ENCODE peak calls at places on chromosomes 3 and 15, in five cellular contexts. O is upper lobe of left lung, X is fibroblast of pulmonary artery, W is uterus, Y is kidney epithelial cell. F is an unnamed sample.

GRCh38 chr3:66110840-66111239 is 72.1 kb upstream of the MAGI1 start:
- DNase-seq in O (no peak), X (peak; percentile 93), W (no peak), Y (no peak), F (no peak)

GRCh38 chr3:111936967-111937366 is 41.9 kb upstream of the ABHD10 start:
- DNase-seq in O (no peak), X (peak; percentile 24), W (no peak), Y (no peak), F (no peak)

GRCh38 chr15:57423599-57424140 is 47.4 kb downstream of the CGNL1 start:
- DNase-seq in O (no peak), X (no peak), W (no peak), Y (no peak), F (no peak)

GRCh38 chr15:101052031-101052620 is 133.0 kb downstream of the LRRK1 start:
- DNase-seq in O (no peak), X (no peak), W (no peak), Y (no peak), F (no peak)

GRCh38 chr3:11300970-11301369 is 28.8 kb downstream of the ATG7 start:
- DNase-seq in O (peak; percentile 40), X (no peak), W (no peak), Y (no peak), F (no peak)

GRCh38 chr3:128407986-128408692 is 58.6 kb downstream of the DNAJB8 start:
- DNase-seq in O (no peak), X (no peak), W (no peak), Y (no peak), F (no peak)

GRCh38 chr3:24069045-24069444 is 124.0 kb downstream of the NR1D2 start:
- DNase-seq in O (no peak), X (no peak), W (no peak), Y (no peak), F (no peak)

GRCh38 chr3:188861847-188862740 is 309.7 kb upstream of the TPRG1 start:
- DNase-seq in O (no peak), X (peak; percentile 51), W (no peak), Y (peak; percentile 26), F (no peak)

GRCh38 chr3:123325766-123326256 is 123.1 kb downstream of the ADCY5 start:
- DNase-seq in O (no peak), X (no peak), W (no peak), Y (no peak), F (no peak)

GRCh38 chr3:157501863-157502262 is 1.4 kb downstream of the VEPH1 start:
- DNase-seq in O (no peak), X (no peak), W (no peak), Y (no peak), F (no peak)

GRCh38 chr3:65963787-65964707 is 74.7 kb downstream of the MAGI1 start:
- DNase-seq in O (no peak), X (peak; percentile 88), W (no peak), Y (peak; percentile 75), F (no peak)

GRCh38 chr15:86433983-86434382 is 354.3 kb downstream of the AGBL1 start:
- DNase-seq in O (no peak), X (no peak), W (no peak), Y (no peak), F (no peak)

GRCh38 chr3:29514912-29515311 is 234.0 kb downstream of the RBMS3 start:
- DNase-seq in O (no peak), X (no peak), W (no peak), Y (peak; percentile 12), F (no peak)

GRCh38 chr3:38576131-38577088 is 73.1 kb downstream of the SCN5A start:
- DNase-seq in O (no peak), X (no peak), W (no peak), Y (no peak), F (no peak)

GRCh38 chr3:195250473-195251251 is 20.3 kb downstream of the XXYLT1 start:
- DNase-seq in O (no peak), X (peak; percentile 49), W (peak; percentile 68), Y (no peak), F (no peak)

GRCh38 chr15:86663304-86663703 is 583.6 kb downstream of the AGBL1 start:
- DNase-seq in O (no peak), X (no peak), W (no peak), Y (no peak), F (no peak)

GRCh38 chr15:70504305-70504951 is 258.9 kb downstream of the UACA start:
- DNase-seq in O (peak; percentile 78), X (peak; percentile 69), W (peak; percentile 37), Y (no peak), F (no peak)

GRCh38 chr3:80688814-80689213 is 921.0 kb upstream of the ROBO1 start:
- DNase-seq in O (no peak), X (peak; percentile 66), W (no peak), Y (no peak), F (no peak)

GRCh38 chr15:26433818-26434217 is 339.0 kb downstream of the GABRB3 start:
- DNase-seq in O (no peak), X (no peak), W (no peak), Y (no peak), F (no peak)

DNA sequence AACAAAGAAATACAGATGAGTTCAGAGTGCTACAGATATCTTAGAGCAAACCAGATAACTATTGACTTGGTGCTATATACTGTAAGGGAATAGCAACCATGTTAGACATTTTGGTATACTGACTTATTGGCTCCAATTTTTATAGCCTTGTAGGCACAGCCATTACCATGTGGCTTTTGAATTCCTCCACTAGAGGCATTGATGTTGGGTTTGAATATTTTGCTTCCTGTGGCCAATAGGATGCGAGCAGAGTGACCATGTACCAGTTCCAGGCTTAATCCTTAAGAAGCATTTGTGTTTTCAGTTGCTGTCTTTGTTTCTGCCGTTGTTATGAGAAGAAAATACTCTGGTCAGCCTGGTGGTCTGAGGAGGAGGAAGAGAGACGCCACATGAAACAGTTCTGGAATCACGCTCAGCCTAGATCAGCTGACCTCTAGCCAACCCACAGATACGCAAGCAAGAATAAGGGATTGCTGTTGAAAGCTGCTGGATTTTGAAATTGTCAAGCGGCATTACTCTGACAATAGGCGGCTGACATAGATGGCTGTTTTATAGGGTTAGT is 109.4 kb upstream of the TNIK start:
- DNase-seq in O (no peak), X (no peak), W (no peak), Y (no peak), F (no peak)
- TF ChIP-seq CTCF in O (no peak), X (no peak), W (no peak), Y (no peak), F (no peak)

DNA sequence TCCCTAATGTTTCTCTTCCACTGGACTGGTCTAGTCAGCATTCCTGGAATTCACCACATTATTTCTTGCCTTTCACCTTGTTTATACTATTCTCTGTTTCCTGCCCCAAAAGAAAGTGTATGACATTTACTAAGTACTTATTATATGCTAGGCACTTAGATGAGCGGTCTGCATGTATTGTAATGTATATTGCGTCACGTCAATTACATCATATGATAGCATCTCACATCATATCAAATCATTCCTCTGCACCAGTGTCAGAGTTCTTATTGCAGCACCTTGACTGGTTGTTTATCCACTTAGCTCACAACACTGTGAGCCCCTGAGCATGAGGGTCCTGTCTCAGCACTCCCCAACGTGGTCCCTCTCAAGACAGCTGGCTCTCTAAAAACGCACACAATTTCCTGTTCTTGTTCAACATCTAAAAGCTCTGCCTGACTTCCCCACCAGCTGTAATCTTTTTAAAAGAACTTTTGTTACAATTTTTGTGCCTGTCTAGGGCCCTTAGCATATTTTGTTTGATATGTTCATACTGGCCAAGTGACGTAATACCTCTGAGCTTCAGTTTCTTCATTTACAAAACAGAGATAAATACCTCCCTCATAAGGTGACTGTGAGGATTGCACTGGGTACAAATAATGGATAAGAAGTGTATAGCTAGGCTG is 58.8 kb downstream of the ARHGAP31 start:
- DNase-seq in O (no peak), X (peak; percentile 86), W (no peak), Y (no peak), F (no peak)
- TF ChIP-seq CTCF in O (peak; percentile 55), X (peak; percentile 56), W (peak; percentile 38), Y (peak; percentile 22), F (no peak)

GRCh38 chr3:183178833-183179549 is 16.5 kb upstream of the LAMP3 start:
- DNase-seq in O (peak; percentile 85), X (peak; percentile 69), W (peak; percentile 35), Y (no peak), F (peak; percentile 67)
- TF ChIP-seq CTCF in O (no peak), X (no peak), W (no peak), Y (peak; percentile 12), F (peak; percentile 18)

GRCh38 chr15:89129123-89129815 is 41.0 kb downstream of the ABHD2 start:
- DNase-seq in O (peak; percentile 67), X (peak; percentile 49), W (peak; percentile 52), Y (no peak), F (no peak)

GRCh38 chr15:89129816-89130134 is 41.5 kb downstream of the ABHD2 start:
- DNase-seq in O (no peak), X (no peak), W (no peak), Y (no peak), F (no peak)

GRCh38 chr15:89125038-89125826 is 37.0 kb downstream of the ABHD2 start:
- DNase-seq in O (peak; percentile 79), X (no peak), W (no peak), Y (no peak), F (no peak)

GRCh38 chr15:89128320-89129122 is 40.3 kb downstream of the ABHD2 start:
- DNase-seq in O (no peak), X (no peak), W (no peak), Y (no peak), F (no peak)

GRCh38 chr15:89127054-89127702 is 38.9 kb downstream of the ABHD2 start:
- DNase-seq in O (no peak), X (no peak), W (no peak), Y (no peak), F (no peak)
- TF ChIP-seq CTCF in O (no peak), X (peak; percentile 12), W (no peak), Y (no peak), F (no peak)

GRCh38 chr3:141441381-141442365 is 45.2 kb upstream of the RASA2 start:
- DNase-seq in O (peak; percentile 69), X (peak; percentile 81), W (peak; percentile 69), Y (no peak), F (no peak)
- TF ChIP-seq CTCF in O (peak; percentile 57), X (peak; percentile 93), W (no peak), Y (peak; percentile 82), F (peak; percentile 83)

F was measured in mesothelial cell of epicardium.